ENCODE peak calls at places on chromosomes 7 and 10, in five cellular contexts. C is natural killer cell, T is foreskin fibroblast, Y is HFFc6, K is upper lobe of right lung. U is an unnamed sample.

GRCh38 chr7:28258240-28258639 is 77.6 kb upstream of the JAZF1 start:
- DNase-seq in K (no peak), T (no peak), Y (no peak), C (no peak), U (no peak)

GRCh38 chr10:97866524-97867219 is 17.0 kb downstream of the GOLGA7B start:
- DNase-seq in T (no peak), C (no peak), Y (no peak), K (no peak), U (no peak)

GRCh38 chr10:16832351-16833080 is 15.3 kb upstream of the RSU1 start:
- DNase-seq in T (peak), Y (peak), K (no peak), C (no peak), U (no peak)

GRCh38 chr10:29266641-29267040 is 22.2 kb upstream of the LYZL1 start:
- DNase-seq in T (peak), K (no peak), C (no peak), Y (no peak), U (no peak)

GRCh38 chr10:94183666-94184264 is 179.0 kb downstream of the NOC3L start:
- DNase-seq in C (no peak), Y (peak), K (no peak), T (peak), U (no peak)

GRCh38 chr10:117007080-117007479 is 2.1 kb upstream of the SHTN1 start:
- DNase-seq in Y (peak), T (peak), C (no peak), K (no peak), U (no peak)

GRCh38 chr10:84685047-84685660 is 356.8 kb downstream of the CCSER2 start:
- DNase-seq in Y (no peak), K (no peak), C (no peak), T (no peak), U (no peak)

GRCh38 chr10:53123311-53123710 is 350.7 kb upstream of the MBL2 start:
- DNase-seq in Y (no peak), C (no peak), K (no peak), T (no peak), U (no peak)

GRCh38 chr10:683448-684071 is 5.9 kb downstream of the DIP2C start:
- DNase-seq in K (peak), C (no peak), T (peak), Y (peak), U (no peak)

GRCh38 chr7:77989981-77990566 is 191.5 kb downstream of the PHTF2 start:
- DNase-seq in K (no peak), T (no peak), Y (no peak), C (no peak), U (no peak)

GRCh38 chr10:43210556-43210955 is 56.3 kb downstream of the RASGEF1A start:
- DNase-seq in Y (no peak), K (no peak), C (no peak), T (no peak), U (no peak)

GRCh38 chr10:62036186-62037081 is 134.9 kb downstream of the ARID5B start:
- DNase-seq in Y (no peak), T (no peak), C (no peak), K (no peak), U (no peak)

GRCh38 chr7:130793855-130794618 is 60.0 kb upstream of the KLF14 start:
- DNase-seq in T (peak), K (no peak), Y (peak), C (no peak), U (no peak)

GRCh38 chr7:87735360-87735759 is 107.2 kb downstream of the RUNDC3B start:
- DNase-seq in C (no peak), K (no peak), Y (no peak), T (no peak), U (no peak)

GRCh38 chr7:95905165-95905564 is 132.8 kb downstream of the DYNC1I1 start:
- DNase-seq in Y (no peak), T (no peak), K (no peak), C (no peak), U (no peak)

GRCh38 chr7:17147409-17147808 is 151.0 kb upstream of the AHR start:
- DNase-seq in K (no peak), C (no peak), Y (peak), T (no peak), U (no peak)

GRCh38 chr10:49295297-49295696 is 3.7 kb upstream of the C10orf71 start:
- DNase-seq in Y (no peak), C (no peak), T (no peak), K (no peak), U (no peak)

GRCh38 chr10:12720217-12720981 is 281.1 kb downstream of the CCDC3 start:
- DNase-seq in T (peak), C (no peak), K (peak), Y (peak), U (no peak)

GRCh38 chr7:22725585-22725984 is 1.4 kb upstream of the IL6 start:
- DNase-seq in Y (peak), T (peak), K (no peak), C (no peak), U (peak)

GRCh38 chr10:79060641-79061255 is 8.0 kb upstream of the ZMIZ1 start:
- DNase-seq in T (no peak), C (no peak), K (peak), Y (no peak), U (no peak)

GRCh38 chr7:33447980-33448379 is 318.6 kb downstream of the BBS9 start:
- DNase-seq in T (no peak), C (no peak), Y (no peak), K (no peak), U (no peak)

GRCh38 chr7:151784843-151785680 is 91.9 kb downstream of the PRKAG2 start:
- DNase-seq in K (no peak), C (no peak), T (no peak), Y (no peak), U (no peak)

GRCh38 chr10:94003496-94003895 is 9.8 kb downstream of the PLCE1 start:
- DNase-seq in T (no peak), Y (no peak), C (no peak), K (no peak), U (no peak)

GRCh38 chr7:1899201-1899600 is 229.1 kb downstream of the ELFN1 start:
- DNase-seq in K (no peak), Y (peak), C (no peak), T (peak), U (no peak)

GRCh38 chr10:26438534-26439269 is 561 bp downstream of the APBB1IP start:
- DNase-seq in T (no peak), Y (no peak), K (peak), C (peak), U (peak)

DNA sequence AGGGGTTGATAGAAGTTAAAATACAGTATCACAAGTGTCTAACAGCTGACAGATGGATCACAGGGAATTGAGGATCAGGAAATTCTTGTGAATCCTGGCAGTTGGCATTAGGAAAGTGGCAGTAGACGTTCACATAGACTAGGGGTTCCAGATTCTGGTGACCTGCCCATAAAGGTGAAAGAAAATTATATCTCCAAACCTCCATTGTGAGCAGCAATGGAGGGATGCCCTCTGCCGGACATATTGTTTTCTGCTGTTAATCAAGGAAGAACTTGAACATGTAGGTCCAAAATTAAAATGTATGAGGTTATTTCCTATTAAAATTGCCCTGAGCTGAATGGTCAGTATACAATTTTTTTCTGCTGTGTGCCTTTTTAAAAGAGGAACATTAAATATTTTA is 5.1 kb downstream of the NME8 start:
- DNase-seq in C (no peak), Y (no peak), T (no peak), K (no peak), U (peak)
- TF ChIP-seq CTCF in C (no peak), Y (peak), T (no peak), K (peak), U (peak)

DNA sequence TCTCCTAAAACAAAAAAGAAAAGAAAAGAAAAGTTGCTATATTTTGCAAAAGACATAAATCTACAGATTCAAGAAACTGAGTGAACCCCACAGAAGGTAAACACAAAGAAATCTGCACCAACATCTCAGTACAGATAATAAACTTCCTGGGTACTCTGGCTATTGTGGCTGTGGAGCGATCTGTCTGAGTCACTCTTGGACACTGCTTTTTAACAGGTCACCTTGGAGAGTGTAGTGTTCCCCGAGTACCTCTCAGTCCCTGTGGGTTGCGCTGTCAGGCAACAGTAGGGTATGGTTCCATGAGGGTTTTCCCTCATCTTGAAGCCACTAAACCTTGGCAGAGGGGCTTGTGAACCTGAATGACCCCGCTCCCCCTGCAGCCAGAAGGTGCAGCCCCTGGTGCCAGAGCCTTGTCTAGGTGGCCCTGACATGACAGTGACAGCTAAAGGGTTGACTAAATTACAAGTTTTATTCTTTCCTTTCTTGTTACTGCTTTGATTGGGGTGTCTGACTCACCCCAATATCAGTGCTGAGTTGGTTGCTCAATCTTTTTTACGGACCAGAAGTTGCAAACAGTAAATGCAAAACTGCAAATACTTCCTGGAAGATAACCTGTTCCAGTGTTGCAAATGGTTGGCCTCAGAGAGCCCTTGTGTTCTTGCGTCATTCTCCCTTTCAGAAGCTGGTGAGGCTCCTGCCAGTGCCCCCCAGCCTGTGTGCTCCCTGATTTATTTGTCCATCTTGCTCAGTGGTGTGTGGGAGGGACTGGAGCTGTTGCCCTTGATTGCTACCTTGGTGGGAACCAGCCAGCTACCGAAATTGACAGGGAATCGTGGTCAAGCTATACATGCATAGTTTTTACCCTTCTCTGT is 30.6 kb downstream of the POR start:
- DNase-seq in T (peak), K (no peak), Y (peak), C (no peak), U (no peak)
- TF ChIP-seq CTCF in T (no peak), K (no peak), Y (no peak), C (no peak), U (no peak)

DNA sequence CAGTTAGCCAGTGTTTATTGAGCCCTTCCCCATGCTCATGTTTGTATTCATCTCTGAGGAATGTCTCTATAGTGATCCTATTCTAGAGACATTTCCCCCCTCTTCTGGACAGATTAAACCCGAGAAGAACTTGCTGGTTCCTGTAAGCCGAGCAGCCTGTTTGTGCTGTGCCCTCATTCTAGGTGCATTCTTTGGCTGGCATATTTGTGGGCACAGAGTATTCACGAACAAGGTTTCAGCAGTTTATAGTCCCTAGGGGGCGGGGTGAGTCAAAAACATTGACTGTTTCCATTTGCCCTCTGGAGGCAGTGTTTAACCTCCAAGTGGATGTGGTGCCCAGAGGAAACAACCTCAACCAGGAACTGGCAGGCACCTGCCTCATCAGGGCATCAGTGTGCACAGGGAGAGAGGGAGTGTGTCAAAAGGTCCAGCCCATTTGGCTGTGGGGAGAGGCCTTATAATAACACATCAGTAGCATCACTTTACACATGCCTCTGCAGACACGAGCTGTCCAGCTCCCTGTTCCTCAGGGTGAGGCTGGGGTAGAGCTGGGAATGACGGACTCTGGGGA is 273.3 kb upstream of the LRGUK start:
- DNase-seq in T (peak), C (no peak), K (no peak), Y (peak), U (peak)
- TF ChIP-seq CTCF in T (peak), C (no peak), K (peak), Y (peak), U (peak)

GRCh38 chr7:118104812-118105441 is 79.0 kb upstream of the LSM8 start:
- DNase-seq in T (peak), K (no peak), C (no peak), Y (no peak), U (no peak)
- TF ChIP-seq CTCF in T (peak), K (peak), C (no peak), Y (peak), U (peak)

GRCh38 chr10:30749368-30749767 is 119.8 kb upstream of the LYZL2 start:
- DNase-seq in T (peak), C (no peak), K (no peak), Y (no peak), U (no peak)

GRCh38 chr10:30748152-30748845 is 118.7 kb upstream of the LYZL2 start:
- DNase-seq in T (no peak), K (no peak), Y (no peak), C (no peak), U (no peak)

GRCh38 chr10:30750971-30751677 is 121.6 kb upstream of the LYZL2 start:
- DNase-seq in C (no peak), T (peak), Y (no peak), K (no peak), U (no peak)

GRCh38 chr10:30752481-30752881 is 122.9 kb upstream of the LYZL2 start:
- DNase-seq in K (no peak), C (no peak), Y (no peak), T (no peak), U (no peak)

GRCh38 chr10:30751678-30752331 is 122.3 kb upstream of the LYZL2 start:
- DNase-seq in K (peak), C (no peak), Y (peak), T (peak), U (peak)
- TF ChIP-seq CTCF in K (peak), C (no peak), Y (peak), T (peak), U (peak)

GRCh38 chr10:91043173-91043910 is 122.5 kb upstream of the ANKRD1 start:
- DNase-seq in C (no peak), Y (peak), K (no peak), T (peak), U (no peak)
- TF ChIP-seq CTCF in C (no peak), Y (peak), K (peak), T (peak), U (peak)

GRCh38 chr10:5014936-5015335 is 11.3 kb upstream of the AKR1C2 start:
- DNase-seq in K (no peak), Y (peak), T (no peak), C (no peak), U (no peak)
- TF ChIP-seq CTCF in K (peak), Y (no peak), T (no peak), C (no peak), U (no peak)